ENCODE peak calls at places on chromosomes 13 and 19, in eight cellular contexts. J is AG04450, K is brain microvascular endothelial cell, I is choroid plexus epithelial cell, E is WTC11, A is glutamatergic neuron, H is astrocyte of the spinal cord, O is uterus. T is an unnamed sample.

GRCh38 chr13:77584111-77584510 is 48.6 kb downstream of the SCEL start:
- DNase-seq in I (no peak), E (no peak), A (no peak), J (no peak), O (no peak), H (peak), K (no peak), T (no peak)

GRCh38 chr13:25844559-25845434 is 207.0 kb downstream of the SHISA2 start:
- DNase-seq in J (no peak), E (no peak), I (no peak), K (no peak), A (no peak), H (peak), O (no peak), T (no peak)

GRCh38 chr19:1754651-1755466 is 1.6 kb downstream of the ONECUT3 start:
- DNase-seq in I (no peak), K (no peak), E (no peak), A (no peak), H (no peak), O (no peak), J (no peak), T (no peak)

GRCh38 chr19:31352782-31353651 is 3.8 kb upstream of the TSHZ3 start:
- DNase-seq in J (no peak), O (no peak), A (peak), K (no peak), H (no peak), E (peak), I (no peak), T (peak)

GRCh38 chr19:8654591-8655339 is 24.3 kb downstream of the NFILZ start:
- DNase-seq in J (no peak), A (peak), O (peak), I (peak), E (peak), H (peak), K (no peak), T (peak)

GRCh38 chr19:17339088-17339741 is 1.9 kb downstream of the GTPBP3 start:
- DNase-seq in J (no peak), O (no peak), K (no peak), E (peak), H (no peak), A (no peak), I (no peak), T (no peak)

GRCh38 chr13:99419591-99420243 is 81.6 kb upstream of the TM9SF2 start:
- DNase-seq in A (no peak), O (no peak), K (no peak), E (no peak), J (no peak), I (no peak), H (no peak), T (no peak)

GRCh38 chr13:44423824-44424223 is 50.2 kb downstream of the SERP2 start:
- DNase-seq in A (no peak), O (no peak), I (no peak), J (no peak), K (no peak), E (no peak), H (no peak), T (no peak)

GRCh38 chr13:44368062-44368591 is 5.5 kb upstream of the SERP2 start:
- DNase-seq in H (peak), O (no peak), J (peak), K (no peak), E (no peak), I (peak), A (no peak), T (no peak)

GRCh38 chr19:51687791-51688664 is 5.1 kb upstream of the SPACA6 start:
- DNase-seq in K (peak), E (peak), I (peak), O (peak), H (peak), A (peak), J (no peak), T (peak)

GRCh38 chr19:38676878-38677646 is 29.6 kb downstream of the ACTN4 start:
- DNase-seq in O (no peak), J (no peak), A (no peak), K (no peak), H (no peak), E (no peak), I (no peak), T (no peak)

GRCh38 chr19:35742121-35742724 is at the start of gene IGFLR1:
- DNase-seq in K (no peak), I (no peak), J (no peak), O (no peak), H (no peak), A (no peak), E (no peak), T (no peak)

GRCh38 chr13:93867481-93867880 is 612.0 kb downstream of the DCT start:
- DNase-seq in E (no peak), K (no peak), A (no peak), I (no peak), O (no peak), J (peak), H (no peak), T (no peak)

GRCh38 chr19:10961763-10962536 is 1.1 kb downstream of the SMARCA4 start:
- DNase-seq in E (no peak), A (no peak), H (peak), J (no peak), K (no peak), O (no peak), I (no peak), T (no peak)

GRCh38 chr19:50723069-50723468 is at the start of gene CLEC11A:
- DNase-seq in K (peak), A (no peak), O (peak), J (peak), E (no peak), H (peak), I (peak), T (no peak)

GRCh38 chr13:102195566-102196462 is 206.0 kb downstream of the FGF14 start:
- DNase-seq in H (peak), O (no peak), K (no peak), J (no peak), I (peak), A (no peak), E (no peak), T (no peak)

GRCh38 chr19:35905178-35905727 is 2.8 kb downstream of the TYROBP start:
- DNase-seq in H (no peak), O (no peak), E (no peak), K (no peak), J (no peak), A (no peak), I (peak), T (no peak)

GRCh38 chr13:91805605-91806004 is 407.2 kb downstream of the GPC5 start:
- DNase-seq in I (peak), O (no peak), E (no peak), H (no peak), K (no peak), J (no peak), A (no peak), T (no peak)
- TF ChIP-seq CTCF in I (peak), O (no peak), E (no peak), H (peak), K (peak), J (no peak), A (no peak), T (no peak)

DNA sequence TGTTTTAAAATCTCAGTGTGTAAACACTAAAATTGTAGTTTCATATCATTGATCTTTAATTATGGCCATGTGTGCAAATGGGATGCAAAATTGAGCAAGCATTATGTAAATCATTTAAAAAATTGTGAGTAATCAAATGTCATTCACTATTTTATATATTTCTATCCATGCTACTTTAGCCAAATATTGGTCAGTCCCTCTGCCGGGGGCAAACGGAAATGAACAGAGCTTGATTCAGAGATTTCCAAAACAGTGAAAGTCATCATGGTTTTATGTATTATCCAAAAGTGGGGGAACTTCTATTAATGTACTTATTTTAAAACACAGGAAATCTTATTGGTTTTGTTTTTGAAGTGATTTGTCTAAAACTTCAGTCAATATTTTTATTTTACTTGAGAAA is 219.1 kb downstream of the IRS2 start:
- DNase-seq in K (no peak), I (peak), J (no peak), H (no peak), A (no peak), O (no peak), E (no peak), T (no peak)
- TF ChIP-seq CTCF in K (peak), I (peak), J (peak), H (peak), A (no peak), O (no peak), E (no peak), T (no peak)

GRCh38 chr13:75365724-75366173 is 116.2 kb downstream of the TBC1D4 start:
- DNase-seq in H (peak), O (no peak), I (peak), J (peak), K (peak), E (no peak), A (no peak), T (no peak)
- TF ChIP-seq CTCF in H (no peak), O (no peak), I (peak), J (peak), K (peak), E (no peak), A (no peak), T (no peak)

GRCh38 chr13:29924482-29924884 is 74.1 kb upstream of the UBL3 start:
- DNase-seq in A (no peak), H (peak), J (no peak), I (peak), K (peak), O (no peak), E (no peak), T (no peak)
- TF ChIP-seq CTCF in A (peak), H (no peak), J (no peak), I (no peak), K (no peak), O (no peak), E (no peak), T (peak)

GRCh38 chr19:46852830-46853229 is 2.2 kb upstream of the AP2S1 start:
- DNase-seq in A (no peak), E (no peak), O (no peak), I (no peak), H (no peak), K (no peak), J (no peak), T (no peak)
- TF ChIP-seq CTCF in A (no peak), E (no peak), O (no peak), I (no peak), H (no peak), K (no peak), J (no peak), T (no peak)

T was measured in mesothelial cell of epicardium.